ENCODE peak calls at places on chromosomes 16 and 17, in seven cellular contexts. O is epithelial cell of proximal tubule; A is activated effector memory CD4-positive, alpha-beta T cell treated with anti-CD3 and anti-CD28 coated beads, Interleukin-2, amount 50 U/mL, for 16 hours; P is NCI-H1092 treated with DMSO at 0.1 percent for 48 hours; E is fibroblast of mammary gland; L is AG10803; Q is NCI-H510A treated with DMSO at 0.1 percent for 48 hours. N is an unnamed sample.

GRCh38 chr17:50637829-50638571 is 3.3 kb downstream of the ABCC3 start:
- DNase-seq in E (no peak), P (no peak), Q (no peak), A (no peak), O (no peak), L (no peak), N (no peak)

GRCh38 chr17:53391197-53391596 is 431.5 kb upstream of the KIF2B start:
- DNase-seq in L (no peak), Q (no peak), P (no peak), E (no peak), A (no peak), O (no peak), N (no peak)

GRCh38 chr17:10557422-10557821 is 8.0 kb upstream of the MYH2 start:
- DNase-seq in Q (no peak), O (no peak), L (peak), P (no peak), E (peak), A (no peak), N (no peak)

GRCh38 chr16:65119905-65120341 is 1.9 kb downstream of the CDH11 start:
- DNase-seq in O (no peak), P (no peak), A (no peak), E (peak), L (peak), Q (no peak), N (no peak)

GRCh38 chr16:7268182-7268581 is 64.5 kb upstream of the RBFOX1 start:
- DNase-seq in L (no peak), E (peak), O (no peak), A (no peak), P (peak), Q (no peak), N (peak)

GRCh38 chr17:44522883-44523671 is 19.9 kb upstream of the GPATCH8 start:
- DNase-seq in Q (no peak), L (peak), A (peak), E (peak), O (no peak), P (peak), N (no peak)

GRCh38 chr16:64132686-64133085 is 989.2 kb downstream of the CDH11 start:
- DNase-seq in Q (peak), E (no peak), L (no peak), P (no peak), O (no peak), A (no peak), N (no peak)

GRCh38 chr17:68291836-68292688 is 767 bp downstream of the ARSG start:
- DNase-seq in O (no peak), P (peak), A (peak), Q (peak), L (peak), E (peak), N (peak)

GRCh38 chr17:67245694-67246397 is 850 bp upstream of the HELZ start:
- DNase-seq in O (no peak), L (no peak), Q (no peak), P (peak), A (peak), E (no peak), N (no peak)

GRCh38 chr17:42287305-42288077 is 807 bp upstream of the STAT5A start:
- DNase-seq in P (no peak), Q (no peak), L (peak), A (peak), E (peak), O (no peak), N (no peak)

GRCh38 chr16:3363793-3364192 is 8.1 kb downstream of the OR2C1 start:
- DNase-seq in L (no peak), E (no peak), P (no peak), O (no peak), Q (no peak), A (no peak), N (no peak)

GRCh38 chr16:55622930-55623561 is 32.7 kb upstream of the SLC6A2 start:
- DNase-seq in Q (peak), O (no peak), A (no peak), P (no peak), E (no peak), L (no peak), N (no peak)

GRCh38 chr17:19286751-19287341 is 49.7 kb downstream of the EPN2 start:
- DNase-seq in E (no peak), L (no peak), Q (no peak), O (no peak), P (no peak), A (no peak), N (no peak)

GRCh38 chr17:77320046-77320445 is 179.3 kb downstream of the SEC14L1 start:
- DNase-seq in A (peak), L (peak), P (no peak), O (no peak), E (peak), Q (no peak), N (no peak)

GRCh38 chr16:57373117-57373947 is 1.0 kb downstream of the CX3CL1 start:
- DNase-seq in A (no peak), Q (no peak), O (no peak), E (no peak), L (no peak), P (no peak), N (no peak)

GRCh38 chr17:1957037-1957436 is 68.1 kb downstream of the RTN4RL1 start:
- DNase-seq in E (peak), A (no peak), Q (no peak), O (no peak), P (no peak), L (peak), N (no peak)

GRCh38 chr17:19306160-19307111 is 56.1 kb downstream of the B9D1 start:
- DNase-seq in L (no peak), Q (no peak), A (no peak), P (no peak), O (no peak), E (no peak), N (peak)